ENCODE peak calls at places on chromosomes 12 and 14, in nine cellular contexts. One of them, this sample, is unnamed.

GRCh38 chr14:91919814-91920213 is 27.7 kb downstream of the FBLN5 start:
- DNase-seq in coronary artery: no peak
- DNase-seq in ascending aorta: no peak
- DNase-seq in CD8-positive, alpha-beta memory T cell: no peak
- DNase-seq in uterus: no peak
- DNase-seq in A549: no peak
- DNase-seq in adrenal gland: no peak
- DNase-seq in dorsolateral prefrontal cortex: no peak
- DNase-seq in mesenchymal stem cell: no peak
- DNase-seq in this sample: no peak

GRCh38 chr14:72433511-72433910 is 460.4 kb downstream of the DPF3 start:
- DNase-seq in coronary artery: no peak
- DNase-seq in CD8-positive, alpha-beta memory T cell: no peak
- DNase-seq in dorsolateral prefrontal cortex: no peak
- DNase-seq in adrenal gland: no peak
- DNase-seq in mesenchymal stem cell: peak
- DNase-seq in A549: peak
- DNase-seq in uterus: no peak
- DNase-seq in ascending aorta: peak
- DNase-seq in this sample: peak

GRCh38 chr12:14635776-14636175 is 60.6 kb downstream of the GUCY2C start:
- DNase-seq in dorsolateral prefrontal cortex: no peak
- DNase-seq in adrenal gland: no peak
- DNase-seq in mesenchymal stem cell: no peak
- DNase-seq in uterus: no peak
- DNase-seq in A549: no peak
- DNase-seq in CD8-positive, alpha-beta memory T cell: no peak
- DNase-seq in ascending aorta: no peak
- DNase-seq in coronary artery: no peak
- DNase-seq in this sample: no peak

GRCh38 chr12:28218875-28219274 is 28.6 kb downstream of the CCDC91 start:
- DNase-seq in CD8-positive, alpha-beta memory T cell: no peak
- DNase-seq in ascending aorta: no peak
- DNase-seq in A549: no peak
- DNase-seq in coronary artery: no peak
- DNase-seq in adrenal gland: no peak
- DNase-seq in uterus: no peak
- DNase-seq in mesenchymal stem cell: no peak
- DNase-seq in dorsolateral prefrontal cortex: no peak
- DNase-seq in this sample: no peak

GRCh38 chr12:608921-609320 is 54.3 kb downstream of the NINJ2 start:
- DNase-seq in A549: no peak
- DNase-seq in dorsolateral prefrontal cortex: no peak
- DNase-seq in coronary artery: no peak
- DNase-seq in ascending aorta: no peak
- DNase-seq in CD8-positive, alpha-beta memory T cell: no peak
- DNase-seq in mesenchymal stem cell: no peak
- DNase-seq in adrenal gland: no peak
- DNase-seq in uterus: no peak
- DNase-seq in this sample: no peak

GRCh38 chr12:96257550-96258392 is 63.6 kb downstream of the ELK3 start:
- DNase-seq in uterus: no peak
- DNase-seq in CD8-positive, alpha-beta memory T cell: no peak
- DNase-seq in mesenchymal stem cell: peak
- DNase-seq in adrenal gland: no peak
- DNase-seq in ascending aorta: no peak
- DNase-seq in dorsolateral prefrontal cortex: no peak
- DNase-seq in coronary artery: no peak
- DNase-seq in A549: no peak
- DNase-seq in this sample: no peak

GRCh38 chr14:24196071-24197061 is 1.1 kb upstream of the TM9SF1 start:
- DNase-seq in coronary artery: no peak
- DNase-seq in ascending aorta: no peak
- DNase-seq in A549: peak
- DNase-seq in CD8-positive, alpha-beta memory T cell: no peak
- DNase-seq in mesenchymal stem cell: peak
- DNase-seq in dorsolateral prefrontal cortex: no peak
- DNase-seq in adrenal gland: no peak
- DNase-seq in uterus: no peak
- DNase-seq in this sample: no peak

GRCh38 chr14:103108749-103109207 is 14.3 kb downstream of the EXOC3L4 start:
- DNase-seq in coronary artery: no peak
- DNase-seq in dorsolateral prefrontal cortex: no peak
- DNase-seq in CD8-positive, alpha-beta memory T cell: no peak
- DNase-seq in A549: peak
- DNase-seq in adrenal gland: no peak
- DNase-seq in mesenchymal stem cell: peak
- DNase-seq in uterus: peak
- DNase-seq in ascending aorta: no peak
- DNase-seq in this sample: no peak

GRCh38 chr12:105363890-105364289 is 33.4 kb downstream of the C12orf75 start:
- DNase-seq in coronary artery: no peak
- DNase-seq in ascending aorta: no peak
- DNase-seq in dorsolateral prefrontal cortex: no peak
- DNase-seq in uterus: no peak
- DNase-seq in A549: no peak
- DNase-seq in adrenal gland: no peak
- DNase-seq in CD8-positive, alpha-beta memory T cell: no peak
- DNase-seq in mesenchymal stem cell: no peak
- DNase-seq in this sample: no peak

GRCh38 chr14:98154254-98154653 is 1117.7 kb downstream of the BCL11B start:
- DNase-seq in A549: no peak
- DNase-seq in adrenal gland: no peak
- DNase-seq in coronary artery: no peak
- DNase-seq in mesenchymal stem cell: no peak
- DNase-seq in uterus: no peak
- DNase-seq in dorsolateral prefrontal cortex: no peak
- DNase-seq in ascending aorta: no peak
- DNase-seq in CD8-positive, alpha-beta memory T cell: no peak
- DNase-seq in this sample: no peak

GRCh38 chr12:32891956-32892355 is 4.6 kb downstream of the PKP2 start:
- DNase-seq in A549: peak
- DNase-seq in dorsolateral prefrontal cortex: no peak
- DNase-seq in mesenchymal stem cell: peak
- DNase-seq in adrenal gland: no peak
- DNase-seq in ascending aorta: no peak
- DNase-seq in coronary artery: no peak
- DNase-seq in CD8-positive, alpha-beta memory T cell: no peak
- DNase-seq in uterus: no peak
- DNase-seq in this sample: no peak

GRCh38 chr12:83015390-83016225 is 328.9 kb downstream of the TMTC2 start:
- DNase-seq in mesenchymal stem cell: no peak
- DNase-seq in A549: no peak
- DNase-seq in coronary artery: no peak
- DNase-seq in dorsolateral prefrontal cortex: no peak
- DNase-seq in uterus: peak
- DNase-seq in ascending aorta: no peak
- DNase-seq in CD8-positive, alpha-beta memory T cell: no peak
- DNase-seq in adrenal gland: peak
- DNase-seq in this sample: no peak

GRCh38 chr14:32471183-32471582 is 142.1 kb downstream of the AKAP6 start:
- DNase-seq in ascending aorta: no peak
- DNase-seq in dorsolateral prefrontal cortex: no peak
- DNase-seq in uterus: no peak
- DNase-seq in adrenal gland: no peak
- DNase-seq in CD8-positive, alpha-beta memory T cell: no peak
- DNase-seq in mesenchymal stem cell: no peak
- DNase-seq in A549: no peak
- DNase-seq in coronary artery: no peak
- DNase-seq in this sample: no peak

GRCh38 chr14:100193417-100194357 is 34.2 kb upstream of the DEGS2 start:
- DNase-seq in A549: no peak
- DNase-seq in coronary artery: no peak
- DNase-seq in adrenal gland: no peak
- DNase-seq in mesenchymal stem cell: no peak
- DNase-seq in dorsolateral prefrontal cortex: peak
- DNase-seq in uterus: peak
- DNase-seq in ascending aorta: peak
- DNase-seq in CD8-positive, alpha-beta memory T cell: no peak
- DNase-seq in this sample: no peak

GRCh38 chr12:84161296-84161695 is 751.3 kb downstream of the SLC6A15 start:
- DNase-seq in A549: no peak
- DNase-seq in coronary artery: no peak
- DNase-seq in uterus: no peak
- DNase-seq in mesenchymal stem cell: no peak
- DNase-seq in adrenal gland: no peak
- DNase-seq in ascending aorta: no peak
- DNase-seq in dorsolateral prefrontal cortex: no peak
- DNase-seq in CD8-positive, alpha-beta memory T cell: no peak
- DNase-seq in this sample: no peak

GRCh38 chr12:58915634-58916033 is 4.7 kb downstream of the LRIG3 start:
- DNase-seq in coronary artery: no peak
- DNase-seq in CD8-positive, alpha-beta memory T cell: no peak
- DNase-seq in mesenchymal stem cell: peak
- DNase-seq in adrenal gland: no peak
- DNase-seq in dorsolateral prefrontal cortex: no peak
- DNase-seq in A549: no peak
- DNase-seq in uterus: peak
- DNase-seq in ascending aorta: no peak
- DNase-seq in this sample: no peak
- H3K27ac ChIP-seq in coronary artery: peak
- H3K27ac ChIP-seq in CD8-positive, alpha-beta memory T cell: no peak
- H3K27ac ChIP-seq in mesenchymal stem cell: peak
- H3K27ac ChIP-seq in adrenal gland: no peak
- H3K27ac ChIP-seq in dorsolateral prefrontal cortex: no peak
- H3K27ac ChIP-seq in A549: no peak
- H3K27ac ChIP-seq in uterus: peak
- H3K27ac ChIP-seq in ascending aorta: peak
- H3K27ac ChIP-seq in this sample: peak

GRCh38 chr12:24861751-24862575 is 86.9 kb downstream of the BCAT1 start:
- DNase-seq in ascending aorta: no peak
- DNase-seq in A549: no peak
- DNase-seq in mesenchymal stem cell: peak
- DNase-seq in CD8-positive, alpha-beta memory T cell: no peak
- DNase-seq in coronary artery: no peak
- DNase-seq in dorsolateral prefrontal cortex: no peak
- DNase-seq in uterus: no peak
- DNase-seq in adrenal gland: no peak
- DNase-seq in this sample: peak
- H3K27ac ChIP-seq in ascending aorta: peak
- H3K27ac ChIP-seq in A549: no peak
- H3K27ac ChIP-seq in mesenchymal stem cell: peak
- H3K27ac ChIP-seq in CD8-positive, alpha-beta memory T cell: no peak
- H3K27ac ChIP-seq in coronary artery: no peak
- H3K27ac ChIP-seq in dorsolateral prefrontal cortex: no peak
- H3K27ac ChIP-seq in uterus: no peak
- H3K27ac ChIP-seq in adrenal gland: no peak
- H3K27ac ChIP-seq in this sample: no peak

GRCh38 chr12:114744285-114744684 is 60.3 kb upstream of the TBX3 start:
- DNase-seq in coronary artery: no peak
- DNase-seq in dorsolateral prefrontal cortex: no peak
- DNase-seq in adrenal gland: no peak
- DNase-seq in CD8-positive, alpha-beta memory T cell: no peak
- DNase-seq in ascending aorta: no peak
- DNase-seq in uterus: no peak
- DNase-seq in A549: no peak
- DNase-seq in mesenchymal stem cell: no peak
- DNase-seq in this sample: no peak

GRCh38 chr12:114744696-114745095 is 60.7 kb upstream of the TBX3 start:
- DNase-seq in coronary artery: no peak
- DNase-seq in dorsolateral prefrontal cortex: no peak
- DNase-seq in A549: no peak
- DNase-seq in ascending aorta: no peak
- DNase-seq in uterus: peak
- DNase-seq in CD8-positive, alpha-beta memory T cell: no peak
- DNase-seq in mesenchymal stem cell: no peak
- DNase-seq in adrenal gland: no peak
- DNase-seq in this sample: no peak

GRCh38 chr12:114743799-114744198 is 59.8 kb upstream of the TBX3 start:
- DNase-seq in CD8-positive, alpha-beta memory T cell: no peak
- DNase-seq in coronary artery: no peak
- DNase-seq in A549: no peak
- DNase-seq in mesenchymal stem cell: no peak
- DNase-seq in dorsolateral prefrontal cortex: no peak
- DNase-seq in adrenal gland: no peak
- DNase-seq in ascending aorta: no peak
- DNase-seq in uterus: no peak
- DNase-seq in this sample: no peak

GRCh38 chr12:114747156-114747555 is 63.2 kb upstream of the TBX3 start:
- DNase-seq in dorsolateral prefrontal cortex: no peak
- DNase-seq in ascending aorta: no peak
- DNase-seq in CD8-positive, alpha-beta memory T cell: no peak
- DNase-seq in A549: no peak
- DNase-seq in adrenal gland: peak
- DNase-seq in coronary artery: no peak
- DNase-seq in uterus: no peak
- DNase-seq in mesenchymal stem cell: no peak
- DNase-seq in this sample: no peak

DNA sequence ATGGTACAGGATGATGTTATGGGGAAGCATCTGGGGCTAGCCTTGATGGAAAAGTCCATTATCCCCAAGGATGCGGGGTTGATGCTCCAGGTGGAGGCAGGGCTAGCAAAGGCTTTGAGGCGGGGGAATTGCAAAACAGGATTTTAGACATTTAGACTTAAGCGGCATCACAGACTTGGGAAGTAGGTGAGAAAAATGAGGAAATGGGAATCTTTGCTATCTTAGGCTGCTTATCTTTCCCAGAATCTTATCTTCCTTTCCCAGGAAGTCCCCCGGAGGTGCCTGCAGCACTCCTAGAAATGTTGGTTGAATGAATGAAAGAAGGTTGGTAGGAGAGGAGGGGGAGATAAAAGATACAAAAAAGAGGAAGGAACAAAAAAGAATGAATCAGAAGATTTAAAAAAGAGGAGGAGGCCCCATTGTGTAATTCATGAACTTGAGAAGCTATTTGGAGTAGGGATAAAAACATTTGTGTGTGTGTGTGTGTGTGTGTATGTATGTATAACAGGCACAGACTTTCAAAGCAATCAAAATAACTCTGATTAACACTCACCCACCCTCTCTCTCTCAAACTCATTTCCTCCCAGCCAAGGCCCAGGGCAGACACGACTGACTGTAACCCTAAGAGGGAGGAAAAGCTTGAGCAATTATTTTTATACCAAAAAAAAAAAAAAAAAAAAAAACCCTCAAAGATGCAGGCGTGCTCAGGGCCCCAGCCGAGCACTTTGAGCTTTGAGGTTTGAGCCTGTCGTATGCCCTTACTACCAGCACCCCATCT is 62.5 kb upstream of the TBX3 start:
- DNase-seq in uterus: peak
- DNase-seq in adrenal gland: no peak
- DNase-seq in ascending aorta: no peak
- DNase-seq in coronary artery: no peak
- DNase-seq in A549: no peak
- DNase-seq in CD8-positive, alpha-beta memory T cell: no peak
- DNase-seq in dorsolateral prefrontal cortex: no peak
- DNase-seq in mesenchymal stem cell: no peak
- DNase-seq in this sample: no peak
- H3K27ac ChIP-seq in uterus: peak
- H3K27ac ChIP-seq in adrenal gland: peak
- H3K27ac ChIP-seq in ascending aorta: no peak
- H3K27ac ChIP-seq in coronary artery: no peak
- H3K27ac ChIP-seq in A549: no peak
- H3K27ac ChIP-seq in CD8-positive, alpha-beta memory T cell: no peak
- H3K27ac ChIP-seq in dorsolateral prefrontal cortex: no peak
- H3K27ac ChIP-seq in mesenchymal stem cell: no peak
- H3K27ac ChIP-seq in this sample: no peak

DNA sequence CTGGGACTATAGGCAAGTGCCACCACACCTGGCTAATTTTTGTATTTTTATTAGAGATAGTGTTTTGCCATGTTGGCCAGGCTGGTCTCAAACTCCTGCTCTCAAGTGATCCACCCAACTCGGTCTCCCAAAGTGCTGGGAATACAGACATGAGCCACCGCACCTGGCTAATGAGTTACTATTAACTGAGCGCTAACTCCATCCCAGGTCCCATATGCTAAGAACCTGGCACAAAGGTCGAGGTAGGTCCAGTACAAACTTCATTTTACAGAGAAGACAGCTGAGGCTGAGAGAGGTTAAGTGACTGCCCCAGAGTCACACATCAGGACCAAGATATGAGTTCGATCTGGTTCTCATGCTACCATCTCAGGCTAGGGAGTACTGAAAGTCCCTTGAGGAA is 4.5 kb upstream of the PLA2G1B start:
- DNase-seq in dorsolateral prefrontal cortex: no peak
- DNase-seq in adrenal gland: no peak
- DNase-seq in mesenchymal stem cell: no peak
- DNase-seq in CD8-positive, alpha-beta memory T cell: no peak
- DNase-seq in coronary artery: no peak
- DNase-seq in uterus: no peak
- DNase-seq in A549: no peak
- DNase-seq in ascending aorta: no peak
- DNase-seq in this sample: no peak
- H3K27ac ChIP-seq in dorsolateral prefrontal cortex: no peak
- H3K27ac ChIP-seq in adrenal gland: no peak
- H3K27ac ChIP-seq in mesenchymal stem cell: no peak
- H3K27ac ChIP-seq in CD8-positive, alpha-beta memory T cell: no peak
- H3K27ac ChIP-seq in coronary artery: no peak
- H3K27ac ChIP-seq in uterus: no peak
- H3K27ac ChIP-seq in A549: no peak
- H3K27ac ChIP-seq in ascending aorta: no peak
- H3K27ac ChIP-seq in this sample: no peak